ENCODE peak calls at places on chromosomes 12 and 14, in ten cellular contexts. P is NCI-H1930; E is GM12892; Y is GM04503; M is adipocyte; Z is activated CD4-positive, alpha-beta T cell treated with anti-CD3 and anti-CD28 coated beads, Interleukin-2, amount 50 U/mL, for 1 hour; C is OCI-LY7; S is right atrium auricular region; B is NCI-H748 treated with DMSO at 0.1 percent for 48 hours; U is GM12865. T is an unnamed sample.

GRCh38 chr12:122643207-122643805 is 59.9 kb downstream of the HCAR2 start:
- DNase-seq in E (no peak), B (no peak), C (no peak), M (no peak), U (no peak), S (no peak), Y (no peak), P (no peak), Z (no peak), T (no peak)

GRCh38 chr12:20376984-20377383 is 8.6 kb downstream of the PDE3A start:
- DNase-seq in B (no peak), Y (no peak), S (no peak), P (no peak), E (no peak), U (peak), M (peak), C (peak), Z (no peak), T (no peak)

GRCh38 chr14:49940805-49941421 is 48.0 kb downstream of the ARF6 start:
- DNase-seq in S (no peak), C (peak), M (peak), E (no peak), Y (peak), P (no peak), Z (no peak), B (no peak), U (no peak), T (no peak)

GRCh38 chr14:66624319-66624937 is 116.5 kb downstream of the GPHN start:
- DNase-seq in B (no peak), P (peak), C (peak), U (peak), E (peak), M (peak), Z (peak), S (peak), Y (no peak), T (no peak)

GRCh38 chr12:54141534-54142475 is 47.0 kb downstream of the SMUG1 start:
- DNase-seq in M (peak), Y (peak), P (no peak), Z (no peak), E (no peak), U (no peak), B (no peak), S (peak), C (no peak), T (no peak)

GRCh38 chr14:52012635-52013034 is 23.3 kb downstream of the RTRAF start:
- DNase-seq in B (no peak), S (no peak), P (no peak), Z (no peak), U (no peak), Y (no peak), C (no peak), M (no peak), E (no peak), T (no peak)

GRCh38 chr12:4909734-4910501 is at the start of gene KCNA1:
- DNase-seq in C (no peak), M (peak), U (no peak), E (peak), Y (no peak), Z (no peak), P (peak), B (no peak), S (no peak), T (no peak)

GRCh38 chr14:85250369-85250768 is 279.6 kb upstream of the FLRT2 start:
- DNase-seq in S (no peak), P (peak), Z (no peak), U (no peak), Y (no peak), E (no peak), B (peak), C (no peak), M (no peak), T (no peak)

GRCh38 chr12:68915055-68915454 is 17.9 kb downstream of the CPM start:
- DNase-seq in Y (peak), U (no peak), C (no peak), Z (no peak), S (no peak), M (peak), P (no peak), B (no peak), E (no peak), T (no peak)

GRCh38 chr12:3489057-3489456 is 1.9 kb upstream of the PRMT8 start:
- DNase-seq in B (no peak), S (no peak), C (no peak), M (peak), U (no peak), Y (peak), E (no peak), Z (no peak), P (no peak), T (no peak)

GRCh38 chr12:132046561-132046960 is 96.8 kb downstream of the EP400 start:
- DNase-seq in S (no peak), P (no peak), B (no peak), Y (peak), U (no peak), Z (no peak), M (peak), E (no peak), C (no peak), T (no peak)

GRCh38 chr12:75707983-75708382 is 196.6 kb upstream of the KRR1 start:
- DNase-seq in S (no peak), M (no peak), Y (no peak), Z (no peak), P (no peak), E (no peak), U (no peak), B (no peak), C (no peak), T (no peak)

GRCh38 chr12:95548056-95548538 is 3.2 kb downstream of the USP44 start:
- DNase-seq in B (no peak), C (peak), E (no peak), S (no peak), Y (no peak), P (peak), M (peak), Z (peak), U (no peak), T (no peak)

GRCh38 chr12:48857278-48857994 is 5.5 kb upstream of the DDX23 start:
- DNase-seq in E (no peak), P (no peak), U (peak), Y (no peak), M (no peak), C (peak), Z (no peak), S (no peak), B (no peak), T (no peak)

GRCh38 chr12:3227076-3227975 is 150.1 kb downstream of the TSPAN9 start:
- DNase-seq in U (no peak), P (no peak), Y (no peak), B (no peak), M (no peak), Z (no peak), E (no peak), C (no peak), S (no peak), T (no peak)

GRCh38 chr12:6226002-6226700 is 26.0 kb downstream of the CD9 start:
- DNase-seq in Z (no peak), C (no peak), P (no peak), M (peak), S (peak), E (no peak), U (no peak), Y (no peak), B (no peak), T (no peak)

GRCh38 chr14:68705741-68706283 is 87.1 kb downstream of the ZFP36L1 start:
- DNase-seq in S (no peak), M (no peak), Z (no peak), B (no peak), E (no peak), C (no peak), U (no peak), Y (no peak), P (no peak), T (no peak)

GRCh38 chr14:100641274-100641860 is 54.1 kb upstream of the BEGAIN start:
- DNase-seq in B (no peak), S (no peak), Y (no peak), M (no peak), P (no peak), U (no peak), E (no peak), C (no peak), Z (no peak), T (no peak)

GRCh38 chr14:71720978-71721624 is 211.1 kb upstream of the RGS6 start:
- DNase-seq in Z (no peak), C (peak), S (no peak), B (peak), E (no peak), Y (peak), U (peak), P (no peak), M (peak), T (peak)

GRCh38 chr14:79016828-79017505 is 846.8 kb downstream of the NRXN3 start:
- DNase-seq in E (no peak), S (no peak), B (no peak), Y (peak), Z (no peak), C (no peak), U (no peak), P (no peak), M (peak), T (no peak)

GRCh38 chr12:66352197-66352596 is 49.9 kb downstream of the HELB start:
- DNase-seq in Z (no peak), U (peak), Y (no peak), S (no peak), E (no peak), M (peak), B (no peak), C (peak), P (no peak), T (no peak)

GRCh38 chr14:34222867-34223266 is 239.2 kb downstream of the SPTSSA start:
- DNase-seq in S (no peak), B (peak), U (no peak), P (no peak), M (no peak), Y (no peak), Z (no peak), C (no peak), E (no peak), T (no peak)

GRCh38 chr14:99466719-99467118 is 13.9 kb downstream of the SETD3 start:
- DNase-seq in S (no peak), Z (no peak), P (no peak), U (no peak), E (no peak), Y (no peak), M (no peak), B (no peak), C (no peak), T (no peak)

GRCh38 chr12:117026921-117027250 is 72.3 kb downstream of the TESC start:
- DNase-seq in C (no peak), Z (no peak), B (no peak), S (no peak), U (no peak), P (no peak), E (no peak), Y (no peak), M (no peak), T (no peak)

GRCh38 chr12:8609061-8609570 is 3.5 kb downstream of the AICDA start:
- DNase-seq in S (no peak), Z (no peak), Y (no peak), U (peak), P (peak), M (peak), C (peak), B (peak), E (no peak), T (no peak)

GRCh38 chr12:6887460-6887859 is 14.4 kb upstream of the SPSB2 start:
- DNase-seq in Z (no peak), P (no peak), Y (no peak), M (no peak), S (no peak), C (no peak), U (no peak), B (no peak), E (no peak), T (no peak)

GRCh38 chr14:55245657-55246268 is 25.5 kb upstream of the FBXO34 start:
- DNase-seq in P (no peak), S (no peak), M (peak), Y (no peak), Z (peak), E (no peak), B (no peak), C (peak), U (peak), T (no peak)

GRCh38 chr12:125249932-125250331 is 184.7 kb downstream of the AACS start:
- DNase-seq in M (no peak), E (no peak), Z (no peak), S (no peak), Y (no peak), B (no peak), P (no peak), U (no peak), C (peak), T (no peak)

GRCh38 chr12:26699237-26699636 is 133.8 kb downstream of the ITPR2 start:
- DNase-seq in S (no peak), C (no peak), U (no peak), Z (no peak), E (no peak), Y (no peak), B (no peak), M (peak), P (no peak), T (no peak)

GRCh38 chr12:104285740-104286537 is 17.6 kb upstream of the EID3 start:
- DNase-seq in P (peak), C (peak), Y (peak), M (peak), B (no peak), S (no peak), U (peak), E (no peak), Z (no peak), T (no peak)